ENCODE peak calls at places on chromosomes 11 and 22, in five cellular contexts. One of them, this sample, is unnamed.

GRCh38 chr11:19199766-19200165 is 2.0 kb downstream of the CSRP3 start:
- DNase-seq in stomach: no peak
- DNase-seq in progenitor cell of endocrine pancreas: no peak
- DNase-seq in endothelial cell: no peak
- DNase-seq in H1: no peak
- DNase-seq in this sample: no peak

GRCh38 chr22:35629406-35630234 is 12.5 kb upstream of the MB start:
- DNase-seq in progenitor cell of endocrine pancreas: no peak
- DNase-seq in stomach: peak
- DNase-seq in endothelial cell: no peak
- DNase-seq in H1: peak
- DNase-seq in this sample: peak

GRCh38 chr11:76602431-76602861 is 68.1 kb downstream of the LRRC32 start:
- DNase-seq in progenitor cell of endocrine pancreas: no peak
- DNase-seq in stomach: no peak
- DNase-seq in H1: no peak
- DNase-seq in endothelial cell: no peak
- DNase-seq in this sample: no peak

GRCh38 chr22:44396021-44396726 is 83.4 kb upstream of the SHISAL1 start:
- DNase-seq in H1: no peak
- DNase-seq in endothelial cell: peak
- DNase-seq in progenitor cell of endocrine pancreas: peak
- DNase-seq in stomach: peak
- DNase-seq in this sample: no peak

GRCh38 chr11:121510438-121510837 is 57.7 kb upstream of the SORL1-AS1 start:
- DNase-seq in stomach: no peak
- DNase-seq in endothelial cell: no peak
- DNase-seq in H1: no peak
- DNase-seq in progenitor cell of endocrine pancreas: no peak
- DNase-seq in this sample: no peak

GRCh38 chr11:48154162-48154561 is 62.4 kb upstream of the OR4B1 start:
- DNase-seq in progenitor cell of endocrine pancreas: no peak
- DNase-seq in endothelial cell: no peak
- DNase-seq in H1: no peak
- DNase-seq in stomach: no peak
- DNase-seq in this sample: peak

GRCh38 chr22:44057411-44057987 is 33.4 kb downstream of the PARVB start:
- DNase-seq in H1: no peak
- DNase-seq in progenitor cell of endocrine pancreas: no peak
- DNase-seq in stomach: no peak
- DNase-seq in endothelial cell: no peak
- DNase-seq in this sample: no peak

GRCh38 chr22:24894998-24895397 is 51.5 kb downstream of the LHFPL7 start:
- DNase-seq in endothelial cell: no peak
- DNase-seq in stomach: peak
- DNase-seq in H1: no peak
- DNase-seq in progenitor cell of endocrine pancreas: no peak
- DNase-seq in this sample: no peak

GRCh38 chr22:23446796-23447350 is 133.2 kb downstream of the IGLL1 start:
- DNase-seq in H1: no peak
- DNase-seq in progenitor cell of endocrine pancreas: no peak
- DNase-seq in endothelial cell: no peak
- DNase-seq in stomach: no peak
- DNase-seq in this sample: no peak

GRCh38 chr11:65113361-65113756 is 1.7 kb downstream of the TM7SF2 start:
- DNase-seq in H1: no peak
- DNase-seq in stomach: no peak
- DNase-seq in endothelial cell: no peak
- DNase-seq in progenitor cell of endocrine pancreas: no peak
- DNase-seq in this sample: no peak

GRCh38 chr22:26889794-26890193 is 232.4 kb downstream of the MIAT start:
- DNase-seq in endothelial cell: no peak
- DNase-seq in progenitor cell of endocrine pancreas: no peak
- DNase-seq in H1: no peak
- DNase-seq in stomach: no peak
- DNase-seq in this sample: no peak

GRCh38 chr22:38843201-38843715 is 570 bp downstream of the NPTXR start:
- DNase-seq in H1: peak
- DNase-seq in stomach: peak
- DNase-seq in progenitor cell of endocrine pancreas: peak
- DNase-seq in endothelial cell: peak
- DNase-seq in this sample: peak

GRCh38 chr22:30028731-30029130 is 51.5 kb upstream of the HORMAD2 start:
- DNase-seq in progenitor cell of endocrine pancreas: no peak
- DNase-seq in H1: no peak
- DNase-seq in stomach: no peak
- DNase-seq in endothelial cell: no peak
- DNase-seq in this sample: no peak

GRCh38 chr11:34492806-34493414 is 20.7 kb downstream of the ELF5 start:
- DNase-seq in stomach: peak
- DNase-seq in H1: peak
- DNase-seq in progenitor cell of endocrine pancreas: peak
- DNase-seq in endothelial cell: peak
- DNase-seq in this sample: peak

GRCh38 chr11:125338435-125338834 is 157.6 kb downstream of the FEZ1 start:
- DNase-seq in progenitor cell of endocrine pancreas: no peak
- DNase-seq in stomach: no peak
- DNase-seq in H1: no peak
- DNase-seq in endothelial cell: no peak
- DNase-seq in this sample: no peak

GRCh38 chr11:72238492-72239295 is 5.3 kb downstream of the PHOX2A start:
- DNase-seq in progenitor cell of endocrine pancreas: no peak
- DNase-seq in endothelial cell: no peak
- DNase-seq in H1: no peak
- DNase-seq in stomach: no peak
- DNase-seq in this sample: no peak

GRCh38 chr11:76666408-76666807 is 4.1 kb downstream of the LRRC32 start:
- DNase-seq in H1: no peak
- DNase-seq in progenitor cell of endocrine pancreas: no peak
- DNase-seq in stomach: no peak
- DNase-seq in endothelial cell: peak
- DNase-seq in this sample: no peak

GRCh38 chr11:26891501-26891900 is 102.4 kb upstream of the FIBIN start:
- DNase-seq in progenitor cell of endocrine pancreas: no peak
- DNase-seq in endothelial cell: no peak
- DNase-seq in H1: no peak
- DNase-seq in stomach: no peak
- DNase-seq in this sample: no peak

GRCh38 chr22:45285431-45286058 is 796 bp downstream of the UPK3A start:
- DNase-seq in endothelial cell: no peak
- DNase-seq in stomach: no peak
- DNase-seq in progenitor cell of endocrine pancreas: peak
- DNase-seq in H1: no peak
- DNase-seq in this sample: no peak

GRCh38 chr22:24106385-24107381 is 74.6 kb upstream of the SUSD2 start:
- DNase-seq in H1: no peak
- DNase-seq in progenitor cell of endocrine pancreas: no peak
- DNase-seq in stomach: no peak
- DNase-seq in endothelial cell: no peak
- DNase-seq in this sample: no peak

GRCh38 chr22:28909375-28909774 is 26.0 kb downstream of the ZNRF3 start:
- DNase-seq in progenitor cell of endocrine pancreas: no peak
- DNase-seq in endothelial cell: no peak
- DNase-seq in H1: no peak
- DNase-seq in stomach: no peak
- DNase-seq in this sample: no peak

GRCh38 chr11:101797335-101797734 is 117.5 kb upstream of the CEP126 start:
- DNase-seq in progenitor cell of endocrine pancreas: no peak
- DNase-seq in stomach: no peak
- DNase-seq in endothelial cell: no peak
- DNase-seq in H1: no peak
- DNase-seq in this sample: no peak

GRCh38 chr11:116736763-116737162 is 36.0 kb downstream of the BUD13 start:
- DNase-seq in stomach: no peak
- DNase-seq in progenitor cell of endocrine pancreas: no peak
- DNase-seq in endothelial cell: no peak
- DNase-seq in H1: no peak
- DNase-seq in this sample: peak

GRCh38 chr11:66595245-66595904 is 2.4 kb downstream of the CCS start:
- DNase-seq in progenitor cell of endocrine pancreas: no peak
- DNase-seq in stomach: peak
- DNase-seq in endothelial cell: no peak
- DNase-seq in H1: no peak
- DNase-seq in this sample: no peak

GRCh38 chr11:28674432-28675076 is 566.4 kb downstream of the METTL15 start:
- DNase-seq in stomach: no peak
- DNase-seq in progenitor cell of endocrine pancreas: no peak
- DNase-seq in endothelial cell: peak
- DNase-seq in H1: peak
- DNase-seq in this sample: peak

GRCh38 chr11:67504023-67504949 is 877 bp downstream of the PITPNM1 start:
- DNase-seq in stomach: no peak
- DNase-seq in progenitor cell of endocrine pancreas: peak
- DNase-seq in endothelial cell: peak
- DNase-seq in H1: no peak
- DNase-seq in this sample: no peak

GRCh38 chr22:48574776-48575566 is 1252.7 kb downstream of the BRD1 start:
- DNase-seq in endothelial cell: peak
- DNase-seq in H1: peak
- DNase-seq in progenitor cell of endocrine pancreas: peak
- DNase-seq in stomach: no peak
- DNase-seq in this sample: no peak
- TF ChIP-seq CTCF in endothelial cell: peak
- TF ChIP-seq CTCF in H1: peak
- TF ChIP-seq CTCF in progenitor cell of endocrine pancreas: peak
- TF ChIP-seq CTCF in stomach: no peak
- TF ChIP-seq CTCF in this sample: no peak

DNA sequence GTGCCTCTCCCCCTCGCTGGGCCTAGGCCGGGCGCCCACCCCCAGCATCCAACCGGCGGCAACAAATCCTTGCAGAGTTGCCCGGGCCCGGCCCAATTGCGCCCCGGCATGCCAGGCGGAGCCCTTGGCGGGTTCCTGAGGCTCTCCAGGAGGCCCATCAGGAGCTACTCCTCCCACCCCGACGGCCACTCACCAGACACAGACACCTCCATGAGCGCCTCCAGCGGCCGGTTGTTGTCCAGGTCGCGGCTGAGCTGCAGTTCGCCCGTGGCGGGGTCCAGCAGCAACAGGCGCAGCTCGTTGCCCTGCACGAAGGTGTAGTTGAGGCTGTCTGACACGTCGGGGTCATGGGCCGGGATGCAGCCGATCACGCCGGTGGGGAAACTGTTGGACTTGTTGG is 4.0 kb downstream of the CELSR1 start:
- DNase-seq in progenitor cell of endocrine pancreas: no peak
- DNase-seq in H1: no peak
- DNase-seq in endothelial cell: no peak
- DNase-seq in stomach: no peak
- DNase-seq in this sample: no peak
- TF ChIP-seq CTCF in progenitor cell of endocrine pancreas: no peak
- TF ChIP-seq CTCF in H1: no peak
- TF ChIP-seq CTCF in endothelial cell: no peak
- TF ChIP-seq CTCF in stomach: no peak
- TF ChIP-seq CTCF in this sample: no peak

GRCh38 chr11:105219269-105219668 is 79.7 kb upstream of the CARD18 start:
- DNase-seq in endothelial cell: no peak
- DNase-seq in H1: peak
- DNase-seq in progenitor cell of endocrine pancreas: no peak
- DNase-seq in stomach: no peak
- DNase-seq in this sample: no peak
- TF ChIP-seq CTCF in endothelial cell: no peak
- TF ChIP-seq CTCF in H1: peak
- TF ChIP-seq CTCF in progenitor cell of endocrine pancreas: no peak
- TF ChIP-seq CTCF in stomach: no peak
- TF ChIP-seq CTCF in this sample: no peak

GRCh38 chr11:3111919-3112690 is 53.0 kb downstream of the OSBPL5 start:
- DNase-seq in stomach: no peak
- DNase-seq in progenitor cell of endocrine pancreas: no peak
- DNase-seq in endothelial cell: no peak
- DNase-seq in H1: no peak
- DNase-seq in this sample: no peak
- TF ChIP-seq CTCF in stomach: no peak
- TF ChIP-seq CTCF in progenitor cell of endocrine pancreas: no peak
- TF ChIP-seq CTCF in endothelial cell: no peak
- TF ChIP-seq CTCF in H1: no peak
- TF ChIP-seq CTCF in this sample: peak

GRCh38 chr11:63680842-63681207 is 475 bp upstream of the RTN3 start:
- DNase-seq in H1: no peak
- DNase-seq in stomach: no peak
- DNase-seq in endothelial cell: no peak
- DNase-seq in progenitor cell of endocrine pancreas: no peak
- DNase-seq in this sample: no peak
- TF ChIP-seq CTCF in H1: no peak
- TF ChIP-seq CTCF in stomach: no peak
- TF ChIP-seq CTCF in endothelial cell: no peak
- TF ChIP-seq CTCF in progenitor cell of endocrine pancreas: no peak
- TF ChIP-seq CTCF in this sample: no peak

GRCh38 chr11:8099291-8099899 is 18.4 kb downstream of the TUB start:
- DNase-seq in stomach: peak
- DNase-seq in endothelial cell: peak
- DNase-seq in H1: no peak
- DNase-seq in progenitor cell of endocrine pancreas: peak
- DNase-seq in this sample: peak
- TF ChIP-seq CTCF in stomach: peak
- TF ChIP-seq CTCF in endothelial cell: peak
- TF ChIP-seq CTCF in H1: peak
- TF ChIP-seq CTCF in progenitor cell of endocrine pancreas: peak
- TF ChIP-seq CTCF in this sample: peak

GRCh38 chr22:16933274-16933923 is 74.6 kb downstream of the GAB4 start:
- DNase-seq in stomach: no peak
- DNase-seq in progenitor cell of endocrine pancreas: no peak
- DNase-seq in H1: no peak
- DNase-seq in endothelial cell: no peak
- DNase-seq in this sample: no peak

GRCh38 chr22:16935209-16935608 is 72.8 kb downstream of the GAB4 start:
- DNase-seq in endothelial cell: no peak
- DNase-seq in H1: no peak
- DNase-seq in stomach: no peak
- DNase-seq in progenitor cell of endocrine pancreas: no peak
- DNase-seq in this sample: no peak

GRCh38 chr22:16933924-16934282 is 74.1 kb downstream of the GAB4 start:
- DNase-seq in endothelial cell: no peak
- DNase-seq in H1: no peak
- DNase-seq in progenitor cell of endocrine pancreas: no peak
- DNase-seq in stomach: no peak
- DNase-seq in this sample: no peak

GRCh38 chr22:16937811-16938210 is 70.2 kb downstream of the GAB4 start:
- DNase-seq in endothelial cell: no peak
- DNase-seq in progenitor cell of endocrine pancreas: no peak
- DNase-seq in stomach: no peak
- DNase-seq in H1: no peak
- DNase-seq in this sample: no peak

DNA sequence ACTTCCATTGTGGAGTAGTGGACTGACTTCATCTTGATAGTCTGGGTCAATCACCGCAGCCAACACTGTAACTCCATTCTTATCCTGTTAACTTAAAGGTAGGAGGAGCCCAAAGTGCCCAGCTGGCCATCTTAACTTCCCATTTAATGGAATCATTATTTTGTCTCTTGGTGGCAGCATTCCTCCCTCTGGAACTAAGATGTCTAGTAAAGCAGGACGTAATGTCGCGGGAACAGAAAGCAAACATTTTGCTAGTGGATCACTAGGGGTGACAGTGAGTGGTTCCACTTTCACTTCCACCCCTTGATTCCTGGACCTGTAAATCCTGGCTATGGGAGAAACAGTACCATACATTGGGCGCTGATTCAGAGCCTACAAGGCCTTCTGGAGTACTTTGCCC is 71.4 kb downstream of the GAB4 start:
- DNase-seq in progenitor cell of endocrine pancreas: no peak
- DNase-seq in endothelial cell: no peak
- DNase-seq in stomach: no peak
- DNase-seq in H1: no peak
- DNase-seq in this sample: no peak
- TF ChIP-seq CTCF in progenitor cell of endocrine pancreas: no peak
- TF ChIP-seq CTCF in endothelial cell: no peak
- TF ChIP-seq CTCF in stomach: no peak
- TF ChIP-seq CTCF in H1: no peak
- TF ChIP-seq CTCF in this sample: no peak

This sample was measured in HFFc6.